ENCODE peak calls at places on chromosomes 1 and 21, in ten cellular contexts. A, S, F, L, U, H, X, C, Y and W are unnamed samples.
A peak's percentile ranks its signal among the peaks of the same experiment; 100 is the strongest.

GRCh38 chr1:21290546-21290944 is 282 bp upstream of the ECE1 start:
- DNase-seq in A (peak; percentile 8), S (no peak), F (peak; percentile 30), L (no peak), U (no peak), H (peak; percentile 59), X (no peak), C (no peak), Y (no peak), W (no peak)

GRCh38 chr1:55816456-55816794 is 601.3 kb upstream of the USP24 start:
- DNase-seq in A (no peak), S (no peak), F (peak; percentile 72), L (no peak), U (no peak), H (no peak), X (no peak), C (no peak), Y (no peak), W (no peak)

GRCh38 chr1:46757256-46757955 is 38.5 kb upstream of the EFCAB14 start:
- DNase-seq in A (no peak), S (no peak), F (peak; percentile 42), L (no peak), U (no peak), H (no peak), X (peak; percentile 58), C (no peak), Y (peak; percentile 58), W (no peak)

GRCh38 chr21:36909901-36910561 is 56.4 kb downstream of the HLCS start:
- DNase-seq in A (no peak), S (peak; percentile 93), F (peak; percentile 98), L (peak; percentile 88), U (no peak), H (peak; percentile 55), X (no peak), C (no peak), Y (no peak), W (peak; percentile 97)

GRCh38 chr1:13523780-13524477 is 10.1 kb upstream of the LRRC38 start:
- DNase-seq in A (no peak), S (no peak), F (peak; percentile 85), L (no peak), U (no peak), H (no peak), X (peak; percentile 61), C (no peak), Y (no peak), W (no peak)

GRCh38 chr1:205227584-205228006 is at the start of gene TMCC2:
- DNase-seq in A (peak; percentile 55), S (peak; percentile 66), F (peak; percentile 82), L (peak; percentile 98), U (peak; percentile 90), H (peak; percentile 93), X (peak; percentile 97), C (peak; percentile 90), Y (peak; percentile 80), W (peak; percentile 55)

GRCh38 chr1:31615414-31615813 is 2.1 kb upstream of the HCRTR1 start:
- DNase-seq in A (no peak), S (no peak), F (no peak), L (no peak), U (no peak), H (no peak), X (no peak), C (no peak), Y (no peak), W (no peak)

GRCh38 chr1:1157426-1157913 is 16.2 kb upstream of the TTLL10 start:
- DNase-seq in A (peak; percentile 31), S (peak; percentile 50), F (peak; percentile 92), L (peak; percentile 21), U (peak; percentile 49), H (peak; percentile 80), X (peak; percentile 84), C (peak; percentile 47), Y (peak; percentile 90), W (peak; percentile 1)

GRCh38 chr1:214660900-214661299 is 57.9 kb downstream of the CENPF start:
- DNase-seq in A (no peak), S (peak; percentile 84), F (no peak), L (no peak), U (peak; percentile 6), H (no peak), X (no peak), C (peak; percentile 34), Y (peak; percentile 17), W (no peak)

GRCh38 chr1:86687595-86687994 is 16.8 kb upstream of the SH3GLB1 start:
- DNase-seq in A (no peak), S (no peak), F (peak; percentile 30), L (no peak), U (no peak), H (no peak), X (no peak), C (no peak), Y (no peak), W (no peak)

GRCh38 chr1:1221887-1222574 is 8.1 kb upstream of the TNFRSF4 start:
- DNase-seq in A (no peak), S (no peak), F (no peak), L (no peak), U (no peak), H (no peak), X (no peak), C (no peak), Y (no peak), W (no peak)

GRCh38 chr1:25695066-25695990 is 78.7 kb downstream of the MAN1C1 start:
- DNase-seq in A (no peak), S (peak; percentile 97), F (peak; percentile 97), L (peak; percentile 77), U (no peak), H (no peak), X (peak; percentile 75), C (no peak), Y (peak; percentile 51), W (peak; percentile 89)

GRCh38 chr1:22817462-22817861 is 106.8 kb downstream of the EPHB2 start:
- DNase-seq in A (no peak), S (no peak), F (no peak), L (no peak), U (no peak), H (no peak), X (no peak), C (no peak), Y (no peak), W (no peak)

GRCh38 chr1:172746091-172746949 is 87.4 kb downstream of the FASLG start:
- DNase-seq in A (no peak), S (peak; percentile 94), F (peak; percentile 99), L (peak; percentile 72), U (no peak), H (no peak), X (no peak), C (no peak), Y (no peak), W (peak; percentile 97)

GRCh38 chr21:45973475-45974072 is 8.0 kb upstream of the COL6A1 start:
- DNase-seq in A (peak; percentile 60), S (no peak), F (peak; percentile 84), L (peak; percentile 85), U (no peak), H (peak; percentile 87), X (peak; percentile 72), C (no peak), Y (peak; percentile 67), W (peak; percentile 53)

GRCh38 chr1:114112775-114113174 is 40.9 kb downstream of the SYT6 start:
- DNase-seq in A (no peak), S (no peak), F (peak; percentile 87), L (no peak), U (no peak), H (no peak), X (no peak), C (no peak), Y (no peak), W (no peak)

GRCh38 chr1:66327582-66327981 is 206.4 kb upstream of the SGIP1 start:
- DNase-seq in A (no peak), S (no peak), F (no peak), L (no peak), U (no peak), H (no peak), X (no peak), C (no peak), Y (no peak), W (no peak)

GRCh38 chr1:147851149-147851548 is 51.4 kb upstream of the GJA8 start:
- DNase-seq in A (no peak), S (no peak), F (peak; percentile 68), L (no peak), U (no peak), H (no peak), X (no peak), C (no peak), Y (no peak), W (no peak)

GRCh38 chr1:16614361-16615252 is 1.2 kb upstream of the NBPF1 start:
- DNase-seq in A (no peak), S (no peak), F (no peak), L (no peak), U (no peak), H (peak; percentile 61), X (peak; percentile 45), C (no peak), Y (peak; percentile 41), W (no peak)

GRCh38 chr1:63969461-63969893 is 195.7 kb downstream of the ROR1 start:
- DNase-seq in A (no peak), S (no peak), F (peak; percentile 88), L (peak; percentile 35), U (peak; percentile 2), H (no peak), X (no peak), C (no peak), Y (no peak), W (peak; percentile 8)

GRCh38 chr1:52751589-52752306 is 25.5 kb downstream of the ZYG11B start:
- DNase-seq in A (no peak), S (no peak), F (peak; percentile 47), L (no peak), U (no peak), H (no peak), X (no peak), C (no peak), Y (no peak), W (no peak)

GRCh38 chr1:29249170-29249691 is 12.9 kb downstream of the PTPRU start:
- DNase-seq in A (no peak), S (no peak), F (peak; percentile 76), L (no peak), U (no peak), H (no peak), X (peak; percentile 91), C (no peak), Y (no peak), W (no peak)

GRCh38 chr1:40385437-40386310 is 12.1 kb downstream of the SMAP2 start:
- DNase-seq in A (no peak), S (no peak), F (no peak), L (no peak), U (no peak), H (no peak), X (no peak), C (no peak), Y (no peak), W (no peak)

GRCh38 chr1:36170643-36171412 is 14.9 kb downstream of the MAP7D1 start:
- DNase-seq in A (no peak), S (no peak), F (no peak), L (no peak), U (no peak), H (no peak), X (no peak), C (no peak), Y (no peak), W (no peak)

GRCh38 chr1:201039876-201040275 is 16.4 kb upstream of the KIF21B start:
- DNase-seq in A (no peak), S (no peak), F (no peak), L (no peak), U (no peak), H (no peak), X (no peak), C (no peak), Y (no peak), W (no peak)

GRCh38 chr1:7070389-7071029 is 285.3 kb downstream of the CAMTA1 start:
- DNase-seq in A (peak; percentile 23), S (peak; percentile 27), F (peak; percentile 61), L (peak; percentile 71), U (peak; percentile 10), H (peak; percentile 71), X (peak; percentile 86), C (peak; percentile 42), Y (peak; percentile 68), W (peak; percentile 29)

GRCh38 chr1:101165514-101165913 is 71.3 kb upstream of the S1PR1 start:
- DNase-seq in A (no peak), S (no peak), F (no peak), L (no peak), U (no peak), H (no peak), X (no peak), C (no peak), Y (no peak), W (no peak)

GRCh38 chr1:100575406-100575805 is 37.5 kb downstream of the GPR88 start:
- DNase-seq in A (no peak), S (no peak), F (no peak), L (no peak), U (no peak), H (no peak), X (no peak), C (no peak), Y (no peak), W (no peak)